ENCODE peak calls at places on chromosomes 3 and 15, in six cellular contexts. C, M, S, H, A and G are unnamed samples.

GRCh38 chr15:31488437-31489204 is 162.0 kb downstream of the KLF13 start:
- DNase-seq in C (peak), M (peak), S (peak), H (peak), A (no peak), G (peak)

GRCh38 chr15:101446527-101447167 is 42.9 kb downstream of the PCSK6 start:
- DNase-seq in C (no peak), M (no peak), S (no peak), H (no peak), A (no peak), G (no peak)

GRCh38 chr15:25237291-25237978 is 201.4 kb downstream of the UBE3A start:
- DNase-seq in C (no peak), M (no peak), S (peak), H (peak), A (no peak), G (no peak)

GRCh38 chr3:126300761-126301481 is 56.3 kb downstream of the KLF15 start:
- DNase-seq in C (no peak), M (peak), S (no peak), H (peak), A (no peak), G (no peak)

GRCh38 chr3:60017631-60018030 is 967.8 kb upstream of the CFAP20DC start:
- DNase-seq in C (no peak), M (peak), S (no peak), H (no peak), A (no peak), G (no peak)

GRCh38 chr3:26623409-26624208 is 1.0 kb downstream of the LRRC3B start:
- DNase-seq in C (peak), M (no peak), S (peak), H (no peak), A (no peak), G (no peak)

GRCh38 chr3:186705882-186706780 is 11.0 kb upstream of the KNG1 start:
- DNase-seq in C (no peak), M (no peak), S (no peak), H (no peak), A (no peak), G (no peak)

GRCh38 chr15:52427804-52428203 is 100.9 kb downstream of the MYO5A start:
- DNase-seq in C (peak), M (peak), S (no peak), H (peak), A (no peak), G (no peak)

GRCh38 chr3:154214320-154214719 is 93.1 kb downstream of the ARHGEF26 start:
- DNase-seq in C (no peak), M (no peak), S (no peak), H (no peak), A (no peak), G (no peak)

GRCh38 chr15:63308947-63309346 is 31.5 kb downstream of the APH1B start:
- DNase-seq in C (no peak), M (no peak), S (no peak), H (no peak), A (no peak), G (no peak)

GRCh38 chr3:161349529-161350278 is 21.6 kb downstream of the SPTSSB start:
- DNase-seq in C (no peak), M (peak), S (no peak), H (no peak), A (no peak), G (no peak)

GRCh38 chr3:106457278-106458210 is 588.7 kb upstream of the CBLB start:
- DNase-seq in C (no peak), M (peak), S (peak), H (peak), A (no peak), G (no peak)

GRCh38 chr3:88189361-88189810 is 39.6 kb downstream of the C3orf38 start:
- DNase-seq in C (peak), M (no peak), S (no peak), H (no peak), A (no peak), G (no peak)

GRCh38 chr15:45635191-45635638 is 386 bp downstream of the SQOR start:
- DNase-seq in C (peak), M (peak), S (no peak), H (peak), A (no peak), G (peak)

GRCh38 chr3:143442761-143443477 is 323.3 kb downstream of the CHST2 start:
- DNase-seq in C (no peak), M (peak), S (no peak), H (no peak), A (no peak), G (no peak)

GRCh38 chr3:190336516-190337189 is 14.4 kb upstream of the CLDN1 start:
- DNase-seq in C (no peak), M (no peak), S (no peak), H (no peak), A (no peak), G (no peak)

GRCh38 chr15:80202016-80202315 is 49.2 kb downstream of the FAH start:
- DNase-seq in C (no peak), M (no peak), S (no peak), H (no peak), A (no peak), G (no peak)

GRCh38 chr3:18751514-18751913 is 326.4 kb upstream of the SATB1 start:
- DNase-seq in C (no peak), M (no peak), S (no peak), H (no peak), A (no peak), G (no peak)

GRCh38 chr3:177640319-177640997 is 443.2 kb upstream of the TBL1XR1 start:
- DNase-seq in C (no peak), M (no peak), S (no peak), H (no peak), A (no peak), G (no peak)

GRCh38 chr3:194080473-194080872 is 55.5 kb upstream of the HES1 start:
- DNase-seq in C (no peak), M (peak), S (no peak), H (no peak), A (no peak), G (no peak)

GRCh38 chr3:140553591-140553990 is 124.3 kb upstream of the TRIM42 start:
- DNase-seq in C (no peak), M (no peak), S (no peak), H (no peak), A (no peak), G (no peak)

GRCh38 chr3:144663456-144664063 is 691.9 kb downstream of the DIPK2A start:
- DNase-seq in C (no peak), M (no peak), S (no peak), H (no peak), A (no peak), G (no peak)

GRCh38 chr3:146217324-146217723 is 33.6 kb downstream of the PLSCR4 start:
- DNase-seq in C (no peak), M (peak), S (no peak), H (no peak), A (no peak), G (no peak)

GRCh38 chr3:197427013-197427412 is 128.6 kb upstream of the DLG1 start:
- DNase-seq in C (peak), M (peak), S (no peak), H (no peak), A (no peak), G (no peak)